ENCODE peak calls at places on chromosome 22, in six cellular contexts. One of them, this sample, is unnamed.

GRCh38 chr22:31944700-31945477 is 554 bp downstream of the YWHAH start:
- DNase-seq in pulmonary artery endothelial cell: no peak
- DNase-seq in erythroblast: peak; percentile 57
- DNase-seq in neuronal stem cell: peak; percentile 17
- DNase-seq in ecto neural progenitor cell: no peak
- DNase-seq in dorsolateral prefrontal cortex: no peak
- DNase-seq in this sample: peak; percentile 68

GRCh38 chr22:44206696-44207095 is 26.0 kb downstream of the PARVG start:
- DNase-seq in pulmonary artery endothelial cell: no peak
- DNase-seq in erythroblast: no peak
- DNase-seq in neuronal stem cell: no peak
- DNase-seq in ecto neural progenitor cell: no peak
- DNase-seq in dorsolateral prefrontal cortex: no peak
- DNase-seq in this sample: no peak

GRCh38 chr22:41976070-41976901 is 7.0 kb downstream of the SEPTIN3 start:
- DNase-seq in pulmonary artery endothelial cell: no peak
- DNase-seq in erythroblast: no peak
- DNase-seq in neuronal stem cell: no peak
- DNase-seq in ecto neural progenitor cell: peak; percentile 71
- DNase-seq in dorsolateral prefrontal cortex: peak; percentile 69
- DNase-seq in this sample: no peak

GRCh38 chr22:49929553-49929979 is 11.1 kb downstream of the CRELD2 start:
- DNase-seq in pulmonary artery endothelial cell: no peak
- DNase-seq in erythroblast: peak; percentile 56
- DNase-seq in neuronal stem cell: peak; percentile 69
- DNase-seq in ecto neural progenitor cell: peak; percentile 87
- DNase-seq in dorsolateral prefrontal cortex: no peak
- DNase-seq in this sample: peak; percentile 77

GRCh38 chr22:30695871-30696655 is 1.4 kb downstream of the OSBP2 start:
- DNase-seq in pulmonary artery endothelial cell: no peak
- DNase-seq in erythroblast: no peak
- DNase-seq in neuronal stem cell: no peak
- DNase-seq in ecto neural progenitor cell: no peak
- DNase-seq in dorsolateral prefrontal cortex: no peak
- DNase-seq in this sample: no peak

GRCh38 chr22:24953294-24954113 is 988 bp downstream of the KIAA1671 start:
- DNase-seq in pulmonary artery endothelial cell: no peak
- DNase-seq in erythroblast: no peak
- DNase-seq in neuronal stem cell: no peak
- DNase-seq in ecto neural progenitor cell: peak; percentile 75
- DNase-seq in dorsolateral prefrontal cortex: no peak
- DNase-seq in this sample: no peak

GRCh38 chr22:36795633-36796032 is 19.7 kb upstream of the IFT27 start:
- DNase-seq in pulmonary artery endothelial cell: no peak
- DNase-seq in erythroblast: no peak
- DNase-seq in neuronal stem cell: no peak
- DNase-seq in ecto neural progenitor cell: no peak
- DNase-seq in dorsolateral prefrontal cortex: no peak
- DNase-seq in this sample: no peak

GRCh38 chr22:42862045-42862734 is 5.1 kb upstream of the ARFGAP3 start:
- DNase-seq in pulmonary artery endothelial cell: no peak
- DNase-seq in erythroblast: no peak
- DNase-seq in neuronal stem cell: no peak
- DNase-seq in ecto neural progenitor cell: no peak
- DNase-seq in dorsolateral prefrontal cortex: no peak
- DNase-seq in this sample: no peak

GRCh38 chr22:37148742-37149665 is 712 bp downstream of the IL2RB start:
- DNase-seq in pulmonary artery endothelial cell: no peak
- DNase-seq in erythroblast: no peak
- DNase-seq in neuronal stem cell: no peak
- DNase-seq in ecto neural progenitor cell: no peak
- DNase-seq in dorsolateral prefrontal cortex: no peak
- DNase-seq in this sample: no peak

GRCh38 chr22:33438273-33438672 is 380.1 kb upstream of the SYN3 start:
- DNase-seq in pulmonary artery endothelial cell: no peak
- DNase-seq in erythroblast: no peak
- DNase-seq in neuronal stem cell: no peak
- DNase-seq in ecto neural progenitor cell: no peak
- DNase-seq in dorsolateral prefrontal cortex: peak; percentile 71
- DNase-seq in this sample: peak; percentile 0

GRCh38 chr22:24392218-24392931 is 35.0 kb upstream of the ADORA2A start:
- DNase-seq in pulmonary artery endothelial cell: no peak
- DNase-seq in erythroblast: peak; percentile 80
- DNase-seq in neuronal stem cell: no peak
- DNase-seq in ecto neural progenitor cell: no peak
- DNase-seq in dorsolateral prefrontal cortex: no peak
- DNase-seq in this sample: no peak

This sample was measured in K562.